ENCODE peak calls at places on chromosomes 1 and 21, in ten cellular contexts. V is fibroblast of pulmonary artery; N is neural progenitor cell; D is mesenchymal stem cell; U is AML-193; S is breast epithelium; P is nephron progenitor cell; I is ureter; Y is mucosa of descending colon; H is CD8-positive, alpha-beta memory T cell. F is an unnamed sample.

GRCh38 chr1:32774950-32775634 is 42.1 kb downstream of the YARS1 start:
- DNase-seq in V (peak), N (no peak), D (peak), U (no peak), S (no peak), P (no peak), I (no peak), Y (no peak), H (no peak), F (peak)

GRCh38 chr21:44392916-44393315 is 39.5 kb downstream of the TRPM2 start:
- DNase-seq in V (no peak), N (peak), D (no peak), U (no peak), S (no peak), P (no peak), I (no peak), Y (no peak), H (no peak), F (no peak)

GRCh38 chr1:115363171-115363570 is 25.1 kb upstream of the NGF start:
- DNase-seq in V (no peak), N (no peak), D (no peak), U (no peak), S (no peak), P (no peak), I (no peak), Y (no peak), H (no peak), F (no peak)

GRCh38 chr1:29584816-29585600 is 348.7 kb downstream of the PTPRU start:
- DNase-seq in V (no peak), N (no peak), D (no peak), U (no peak), S (no peak), P (no peak), I (no peak), Y (no peak), H (no peak), F (no peak)

GRCh38 chr1:32047701-32048100 is 25.0 kb upstream of the TMEM39B start:
- DNase-seq in V (no peak), N (no peak), D (no peak), U (no peak), S (no peak), P (no peak), I (no peak), Y (no peak), H (no peak), F (no peak)

GRCh38 chr1:230240446-230241076 is 173.5 kb downstream of the GALNT2 start:
- DNase-seq in V (no peak), N (no peak), D (no peak), U (no peak), S (no peak), P (no peak), I (no peak), Y (no peak), H (no peak), F (no peak)

GRCh38 chr1:108033486-108034081 is 68.6 kb upstream of the VAV3 start:
- DNase-seq in V (no peak), N (no peak), D (no peak), U (no peak), S (no peak), P (no peak), I (no peak), Y (no peak), H (no peak), F (no peak)

GRCh38 chr1:29761159-29761928 is 525.0 kb downstream of the PTPRU start:
- DNase-seq in V (no peak), N (no peak), D (no peak), U (no peak), S (no peak), P (no peak), I (no peak), Y (no peak), H (no peak), F (no peak)

F was measured in amniotic epithelial cell.